ENCODE peak calls at places on chromosomes 5 and 9, in four cellular contexts. A is gastrocnemius medialis, C is brain microvascular endothelial cell, N is stomach. Z is an unnamed sample.

GRCh38 chr5:157204765-157205164 is 24.1 kb downstream of the ITK start:
- DNase-seq in A (no peak), C (no peak), N (no peak), Z (no peak)

GRCh38 chr5:90438100-90438499 is 28.5 kb upstream of the CETN3 start:
- DNase-seq in A (no peak), C (no peak), N (no peak), Z (peak)

GRCh38 chr9:127311239-127311741 is 46.7 kb downstream of the GARNL3 start:
- DNase-seq in A (no peak), C (peak), N (peak), Z (peak)

GRCh38 chr5:157487358-157487757 is 27.3 kb downstream of the NIPAL4 start:
- DNase-seq in A (no peak), C (no peak), N (no peak), Z (no peak)

GRCh38 chr5:143008809-143009521 is 238.8 kb downstream of the ARHGAP26 start:
- DNase-seq in A (no peak), C (peak), N (peak), Z (no peak)

GRCh38 chr9:88776717-88777497 is 214.4 kb upstream of the S1PR3 start:
- DNase-seq in A (no peak), C (peak), N (no peak), Z (no peak)

GRCh38 chr9:130927995-130928900 is 10.8 kb downstream of the FIBCD1 start:
- DNase-seq in A (no peak), C (peak), N (peak), Z (peak)

GRCh38 chr5:107619781-107620180 is 51.0 kb downstream of the EFNA5 start:
- DNase-seq in A (no peak), C (no peak), N (no peak), Z (no peak)

GRCh38 chr5:57598756-57599155 is 116.1 kb upstream of the ACTBL2 start:
- DNase-seq in A (no peak), C (peak), N (no peak), Z (no peak)

GRCh38 chr9:113636165-113636564 is 172.6 kb downstream of the RGS3 start:
- DNase-seq in A (no peak), C (peak), N (no peak), Z (no peak)

GRCh38 chr5:96692436-96692835 is 30.3 kb downstream of the CAST start:
- DNase-seq in A (peak), C (peak), N (no peak), Z (no peak)

GRCh38 chr5:150161242-150162141 is 5.1 kb upstream of the CDX1 start:
- DNase-seq in A (peak), C (peak), N (peak), Z (peak)

GRCh38 chr5:32501071-32501470 is 56.5 kb upstream of the ZFR start:
- DNase-seq in A (no peak), C (no peak), N (no peak), Z (no peak)

GRCh38 chr5:32500206-32500605 is 55.7 kb upstream of the ZFR start:
- DNase-seq in A (no peak), C (no peak), N (no peak), Z (no peak)

GRCh38 chr5:32503261-32503660 is 58.7 kb upstream of the ZFR start:
- DNase-seq in A (no peak), C (no peak), N (no peak), Z (no peak)

GRCh38 chr5:32499261-32499660 is 54.7 kb upstream of the ZFR start:
- DNase-seq in A (no peak), C (no peak), N (no peak), Z (no peak)

GRCh38 chr5:32501623-32502022 is 57.1 kb upstream of the ZFR start:
- DNase-seq in A (no peak), C (no peak), N (no peak), Z (no peak)
- H3K4me3 ChIP-seq in A (no peak), C (no peak), N (no peak), Z (no peak)

GRCh38 chr9:96230002-96230401 is 72.0 kb downstream of the HSD17B3 start:
- DNase-seq in A (no peak), C (no peak), N (no peak), Z (no peak)
- TF ChIP-seq CTCF in A (no peak), C (peak), N (no peak), Z (no peak)

DNA sequence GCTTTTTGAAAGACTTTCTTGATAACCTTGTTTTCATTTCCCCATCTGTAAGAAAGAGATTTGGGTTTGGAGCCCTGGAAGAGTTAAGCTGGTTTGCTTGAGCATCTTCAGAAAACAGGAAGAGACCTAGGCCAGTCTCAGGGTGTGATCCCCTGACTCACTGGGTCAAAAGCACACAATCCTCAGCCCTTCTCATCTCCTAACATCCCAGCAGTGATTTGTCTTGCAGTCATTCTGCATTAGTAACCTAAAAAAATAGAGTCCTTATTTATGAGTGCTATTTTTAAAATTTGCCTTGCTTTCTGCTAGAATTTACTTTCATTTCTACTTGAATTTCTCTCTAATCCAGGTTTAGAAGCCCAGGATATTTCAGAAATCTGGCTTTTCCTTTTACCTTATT is 16.4 kb upstream of the ARSB start:
- DNase-seq in A (no peak), C (peak), N (no peak), Z (no peak)
- H3K27ac ChIP-seq in A (no peak), C (peak), N (no peak), Z (no peak)

DNA sequence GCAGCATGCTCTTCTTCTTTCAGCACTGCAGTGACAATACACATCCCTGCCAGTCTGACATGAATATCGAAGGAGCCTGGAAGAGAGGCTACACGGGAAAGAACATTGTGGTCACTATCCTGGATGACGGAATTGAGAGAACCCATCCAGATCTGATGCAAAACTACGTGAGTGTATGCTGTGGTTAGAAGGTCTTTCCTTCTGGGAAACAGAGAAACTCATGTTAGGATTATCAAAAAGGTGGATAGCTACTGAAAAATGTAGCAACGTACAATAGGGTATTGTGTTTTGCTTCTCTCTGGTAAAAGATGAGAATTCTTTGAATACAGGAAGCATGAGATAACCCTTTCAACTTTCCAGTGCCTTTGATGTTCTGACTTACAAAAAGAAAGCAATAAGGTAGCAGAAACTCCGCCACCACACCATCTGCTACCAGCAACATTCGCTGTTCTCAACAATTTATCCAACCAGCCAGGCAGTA is 133.3 kb downstream of the PCSK5 start:
- DNase-seq in A (no peak), C (no peak), N (no peak), Z (no peak)
- H3K4me3 ChIP-seq in A (no peak), C (no peak), N (no peak), Z (no peak)

DNA sequence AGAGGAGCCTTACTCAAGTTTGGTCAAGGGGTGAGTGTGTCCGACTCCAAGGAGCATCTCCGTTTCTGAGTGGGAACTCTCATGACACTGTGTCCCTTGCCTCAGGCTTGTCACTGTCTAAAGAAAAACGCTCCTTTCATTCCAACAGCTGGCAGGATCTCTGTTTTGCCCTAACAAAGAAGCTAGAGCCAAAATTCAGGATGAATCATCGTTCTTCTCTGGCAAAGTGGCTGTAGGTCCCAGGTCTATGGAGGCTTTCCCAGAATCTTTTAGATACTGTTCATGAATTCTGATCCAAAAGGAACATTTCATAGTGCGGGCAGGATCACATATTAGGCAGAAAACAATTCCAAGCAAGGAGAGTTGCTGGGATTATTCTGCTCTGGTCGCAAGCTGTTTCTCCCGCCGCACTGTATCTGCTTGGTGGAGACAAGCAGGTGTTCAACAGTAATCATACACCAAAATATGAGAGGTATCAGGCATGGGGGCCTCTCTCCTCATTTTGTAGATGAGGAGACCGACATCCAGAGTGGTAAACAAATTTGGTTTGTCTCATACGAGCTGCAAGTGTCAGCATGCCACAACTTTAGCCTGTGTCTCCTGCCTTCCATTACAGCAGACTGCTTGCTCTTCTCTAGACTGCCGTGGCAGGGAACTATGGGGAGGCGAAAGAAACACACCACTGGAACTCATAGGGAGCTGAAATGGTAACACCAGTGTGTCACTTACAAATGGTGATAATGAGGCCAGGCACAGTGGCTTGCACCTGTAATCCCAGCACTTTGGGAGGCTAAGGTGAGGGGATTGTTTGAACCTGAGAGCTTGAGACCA is 72.6 kb downstream of the ENTREP1 start:
- DNase-seq in A (peak), C (no peak), N (no peak), Z (no peak)
- TF ChIP-seq CTCF in A (no peak), C (no peak), N (no peak), Z (no peak)